ENCODE peak calls at places on chromosomes 2 and 18, in four cellular contexts. J, Z, C and O are unnamed samples.

GRCh38 chr18:7221424-7222155 is 9.3 kb upstream of the LRRC30 start:
- DNase-seq in J (peak), Z (peak), C (peak), O (peak)

GRCh38 chr2:137888845-137889244 is 75.4 kb upstream of the HNMT start:
- DNase-seq in J (no peak), Z (peak), C (peak), O (peak)

GRCh38 chr18:61323951-61324350 is 9.3 kb upstream of the CDH20 start:
- DNase-seq in J (no peak), Z (peak), C (no peak), O (no peak)

GRCh38 chr18:3207565-3207964 is 12.2 kb downstream of the MYOM1 start:
- DNase-seq in J (no peak), Z (peak), C (no peak), O (no peak)

GRCh38 chr18:47254341-47254939 is 3.0 kb upstream of the SKOR2 start:
- DNase-seq in J (peak), Z (peak), C (no peak), O (peak)

GRCh38 chr18:38695559-38696270 is 1130.1 kb upstream of the CELF4 start:
- DNase-seq in J (no peak), Z (peak), C (no peak), O (no peak)

GRCh38 chr2:190678444-190679162 is 29.7 kb downstream of the NAB1 start:
- DNase-seq in J (no peak), Z (no peak), C (no peak), O (no peak)

GRCh38 chr2:216985658-216986141 is 125.8 kb upstream of the TNP1 start:
- DNase-seq in J (no peak), Z (no peak), C (no peak), O (no peak)

GRCh38 chr2:207892676-207893402 is 123.1 kb upstream of the FZD5 start:
- DNase-seq in J (no peak), Z (no peak), C (no peak), O (no peak)

GRCh38 chr2:210198326-210198725 is 26.9 kb downstream of the ACADL start:
- DNase-seq in J (no peak), Z (peak), C (no peak), O (no peak)

GRCh38 chr2:45000921-45001628 is 8.2 kb downstream of the SIX2 start:
- DNase-seq in J (no peak), Z (no peak), C (no peak), O (no peak)

GRCh38 chr2:221166283-221166682 is 405.8 kb downstream of the EPHA4 start:
- DNase-seq in J (no peak), Z (no peak), C (no peak), O (peak)

GRCh38 chr2:223060201-223060825 is 8.3 kb downstream of the KCNE4 start:
- DNase-seq in J (no peak), Z (no peak), C (no peak), O (no peak)

GRCh38 chr2:223066721-223067120 is 14.7 kb downstream of the KCNE4 start:
- DNase-seq in J (no peak), Z (no peak), C (no peak), O (no peak)

GRCh38 chr2:223057545-223057944 is 5.6 kb downstream of the KCNE4 start:
- DNase-seq in J (no peak), Z (no peak), C (no peak), O (no peak)

GRCh38 chr2:223058952-223059716 is 7.1 kb downstream of the KCNE4 start:
- DNase-seq in J (peak), Z (no peak), C (no peak), O (no peak)

DNA sequence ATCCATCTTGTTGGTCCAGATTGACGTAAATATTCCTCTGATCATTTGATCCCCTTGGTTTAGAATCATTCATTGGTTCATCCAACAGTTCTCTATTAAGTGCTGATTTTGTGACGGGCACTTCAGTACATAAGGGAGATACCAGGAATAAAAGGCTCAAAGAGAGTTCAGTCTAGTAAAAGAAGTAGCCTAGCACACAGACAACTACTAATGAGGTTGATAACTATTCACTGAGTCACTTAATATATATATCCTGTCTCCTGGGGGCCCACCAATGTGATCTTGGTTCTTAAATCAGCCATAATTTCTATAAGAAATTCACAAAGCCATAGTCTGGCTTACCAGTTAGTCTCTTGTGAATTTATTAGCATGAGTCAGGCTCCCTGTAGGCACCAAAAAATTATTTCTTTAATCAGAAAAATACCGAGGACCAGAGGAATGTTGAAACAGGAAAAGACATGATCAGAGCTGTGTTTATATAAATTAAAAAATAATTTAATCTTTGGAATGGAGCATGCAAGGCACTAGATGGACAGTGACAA is 10.4 kb downstream of the KCNE4 start:
- DNase-seq in J (no peak), Z (no peak), C (no peak), O (no peak)
- H3K4me3 ChIP-seq in J (no peak), Z (no peak), C (no peak), O (no peak)

GRCh38 chr18:46152436-46152807 is 48.2 kb downstream of the HAUS1 start:
- DNase-seq in J (no peak), Z (peak), C (no peak), O (no peak)

GRCh38 chr18:46152808-46153617 is 48.8 kb downstream of the HAUS1 start:
- DNase-seq in J (peak), Z (peak), C (peak), O (no peak)

GRCh38 chr18:46148810-46149209 is 44.6 kb downstream of the HAUS1 start:
- DNase-seq in J (peak), Z (peak), C (peak), O (peak)
- H2AFZ ChIP-seq in J (peak), Z (no peak), C (no peak), O (no peak)

GRCh38 chr2:224574423-224575084 is 10.6 kb downstream of the CUL3 start:
- DNase-seq in J (no peak), Z (no peak), C (no peak), O (no peak)
- H3K4me3 ChIP-seq in J (no peak), Z (no peak), C (no peak), O (no peak)

GRCh38 chr2:27156739-27157475 is 8.1 kb downstream of the TCF23 start:
- DNase-seq in J (no peak), Z (no peak), C (no peak), O (no peak)

GRCh38 chr2:27154990-27155615 is 6.3 kb downstream of the TCF23 start:
- DNase-seq in J (no peak), Z (peak), C (no peak), O (no peak)

GRCh38 chr2:27162151-27163121 is 13.6 kb downstream of the TCF23 start:
- DNase-seq in J (peak), Z (no peak), C (no peak), O (no peak)

GRCh38 chr2:27159271-27159670 is 10.5 kb downstream of the TCF23 start:
- DNase-seq in J (no peak), Z (no peak), C (no peak), O (no peak)

DNA sequence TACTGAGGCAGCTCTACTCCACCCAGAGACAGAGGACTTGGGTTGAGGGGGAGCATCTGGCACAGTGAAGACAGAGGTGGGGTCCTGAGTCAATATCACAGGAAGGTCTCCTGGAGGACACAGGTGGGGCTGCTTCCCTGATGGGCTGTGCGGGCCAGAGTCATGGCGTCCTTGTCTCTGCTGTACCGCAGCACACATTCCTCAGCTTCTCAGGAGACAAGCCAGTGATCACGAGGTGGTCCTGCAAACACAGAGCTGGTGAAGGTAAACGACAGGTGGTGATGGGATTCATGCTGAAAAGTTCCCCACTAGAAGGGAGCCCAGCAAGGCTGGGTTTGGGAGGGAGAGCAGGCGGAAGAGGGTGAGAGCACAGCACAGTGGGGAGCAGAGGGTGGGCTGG is 9.7 kb downstream of the TCF23 start:
- DNase-seq in J (no peak), Z (no peak), C (no peak), O (no peak)
- H2AFZ ChIP-seq in J (peak), Z (no peak), C (no peak), O (no peak)

GRCh38 chr2:48356701-48357322 is 173.1 kb upstream of the STON1 start:
- DNase-seq in J (no peak), Z (no peak), C (peak), O (peak)

GRCh38 chr2:48362515-48362914 is 167.4 kb upstream of the STON1 start:
- DNase-seq in J (no peak), Z (no peak), C (no peak), O (no peak)

GRCh38 chr2:48358982-48359381 is 171.0 kb upstream of the STON1 start:
- DNase-seq in J (no peak), Z (no peak), C (no peak), O (no peak)

GRCh38 chr2:48355494-48355893 is 174.5 kb upstream of the STON1 start:
- DNase-seq in J (no peak), Z (no peak), C (no peak), O (no peak)

GRCh38 chr2:48357351-48357750 is 172.6 kb upstream of the STON1 start:
- DNase-seq in J (no peak), Z (no peak), C (no peak), O (no peak)
- H3K4me3 ChIP-seq in J (no peak), Z (no peak), C (no peak), O (no peak)

GRCh38 chr2:18599509-18600254 is 10.3 kb upstream of the NT5C1B start:
- DNase-seq in J (no peak), Z (no peak), C (no peak), O (no peak)
- H2AFZ ChIP-seq in J (no peak), Z (no peak), C (peak), O (no peak)

GRCh38 chr2:237486819-237487448 is at the start of gene MLPH:
- DNase-seq in J (no peak), Z (peak), C (peak), O (no peak)
- H3K4me3 ChIP-seq in J (no peak), Z (peak), C (peak), O (no peak)

GRCh38 chr18:45753251-45753650 is 29.3 kb downstream of the SLC14A1 start:
- DNase-seq in J (no peak), Z (no peak), C (no peak), O (no peak)
- H2AFZ ChIP-seq in J (no peak), Z (no peak), C (no peak), O (peak)

GRCh38 chr2:174325932-174326879 is 8.5 kb upstream of the SP9 start:
- DNase-seq in J (peak), Z (no peak), C (no peak), O (peak)
- H3K4me3 ChIP-seq in J (peak), Z (peak), C (peak), O (peak)